ENCODE peak calls at places on chromosomes 1 and 21, in eight cellular contexts. U is Peyer's patch, F is stomach, D is suprapubic skin, R is NB4, X is IMR-90, O is A549, B is HCT116. G is an unnamed sample.

GRCh38 chr21:35004289-35004688 is 44.8 kb downstream of the RUNX1 start:
- DNase-seq in U (no peak), F (no peak), O (no peak), B (no peak), R (no peak), D (no peak), X (no peak), G (no peak)

GRCh38 chr1:221439734-221440436 is 302.0 kb downstream of the DUSP10 start:
- DNase-seq in R (peak), X (peak), O (peak), U (no peak), D (no peak), F (no peak), B (peak), G (no peak)

GRCh38 chr21:34192646-34193285 is 119.4 kb downstream of the MRPS6 start:
- DNase-seq in U (no peak), R (no peak), D (no peak), B (no peak), O (no peak), X (no peak), F (no peak), G (no peak)

GRCh38 chr1:59499273-59499955 is 202.5 kb downstream of the FGGY start:
- DNase-seq in R (no peak), B (no peak), X (no peak), F (no peak), D (no peak), O (no peak), U (no peak), G (no peak)

GRCh38 chr1:106746448-106747085 is 309.9 kb upstream of the PRMT6 start:
- DNase-seq in F (no peak), B (no peak), D (no peak), U (no peak), X (no peak), O (no peak), R (no peak), G (no peak)

GRCh38 chr1:46547481-46548383 is 3.7 kb downstream of the KNCN start:
- DNase-seq in O (peak), D (no peak), X (peak), R (peak), F (no peak), U (no peak), B (peak), G (no peak)

GRCh38 chr1:117930484-117930883 is 945 bp downstream of the WDR3 start:
- DNase-seq in B (no peak), F (no peak), R (no peak), D (no peak), U (no peak), O (no peak), X (peak), G (no peak)

GRCh38 chr1:17010601-17011438 is 908 bp downstream of the ATP13A2 start:
- DNase-seq in B (no peak), U (peak), O (no peak), R (peak), X (peak), D (no peak), F (peak), G (peak)

GRCh38 chr1:70024272-70024671 is 181.1 kb downstream of the LRRC40 start:
- DNase-seq in B (no peak), X (no peak), U (no peak), D (no peak), O (no peak), R (no peak), F (no peak), G (no peak)

GRCh38 chr21:45406801-45407628 is 2.0 kb downstream of the COL18A1 start:
- DNase-seq in O (peak), R (no peak), B (no peak), U (no peak), X (no peak), D (no peak), F (no peak), G (no peak)

DNA sequence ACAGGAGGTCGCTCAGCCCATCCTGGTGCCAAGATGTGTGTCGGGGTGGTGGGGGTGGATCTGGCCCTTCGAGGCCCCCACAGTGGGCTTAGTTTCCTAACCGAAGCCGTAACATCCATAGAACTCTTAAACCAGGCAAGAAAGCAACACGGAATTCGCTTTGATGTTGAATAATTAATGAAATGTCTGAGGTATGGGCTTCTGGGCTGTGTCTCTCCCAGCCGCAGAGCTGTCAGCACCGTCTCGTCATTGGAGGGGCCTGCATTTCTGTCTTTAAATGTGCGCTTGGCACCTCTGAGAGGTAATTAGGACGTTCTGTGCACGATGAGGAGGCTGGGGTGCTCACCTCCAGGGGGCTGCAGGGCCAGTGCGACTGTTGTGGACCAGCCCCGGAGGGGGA is 13.3 kb upstream of the PLCH2 start:
- DNase-seq in B (no peak), U (no peak), F (no peak), X (no peak), D (no peak), R (no peak), O (no peak), G (no peak)
- TF ChIP-seq POLR2A in B (no peak), U (no peak), F (no peak), X (no peak), D (no peak), R (no peak), O (no peak), G (no peak)

DNA sequence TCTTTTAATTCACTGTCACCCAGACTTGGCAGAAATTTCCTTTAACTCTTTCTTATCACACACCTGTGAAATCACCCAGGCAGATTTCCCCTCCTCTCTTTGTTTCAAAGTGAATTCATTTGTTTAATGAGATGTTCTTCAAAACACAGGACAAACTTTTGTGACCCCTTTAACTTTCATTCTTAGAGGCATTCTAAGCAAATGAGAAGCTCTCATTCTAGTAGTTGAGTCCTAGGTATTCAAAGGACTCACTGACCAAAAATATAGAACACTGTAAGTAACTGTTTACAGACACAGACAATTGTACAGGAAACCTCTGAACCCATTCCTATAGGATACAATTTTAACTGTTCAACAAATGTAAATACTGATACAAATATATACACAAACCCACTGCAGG is 16.9 kb downstream of the LRRC8C start:
- DNase-seq in F (no peak), U (no peak), D (no peak), X (no peak), R (no peak), O (no peak), B (no peak), G (no peak)
- H3K4me3 ChIP-seq in F (no peak), U (no peak), D (no peak), X (no peak), R (no peak), O (no peak), B (no peak), G (no peak)

GRCh38 chr1:168806955-168807354 is 77.9 kb upstream of the DPT start:
- DNase-seq in F (no peak), B (no peak), O (no peak), U (no peak), D (no peak), X (no peak), R (no peak), G (no peak)
- TF ChIP-seq POLR2A in F (no peak), B (no peak), O (no peak), U (no peak), D (no peak), X (no peak), R (no peak), G (no peak)

GRCh38 chr1:3609769-3610157 is 1.5 kb downstream of the MEGF6 start:
- DNase-seq in B (no peak), D (no peak), X (no peak), U (no peak), R (no peak), O (no peak), F (no peak), G (no peak)

GRCh38 chr1:3610823-3611169 is 512 bp downstream of the MEGF6 start:
- DNase-seq in B (no peak), O (no peak), D (no peak), F (no peak), R (no peak), U (no peak), X (no peak), G (no peak)

GRCh38 chr1:3609016-3609768 is 2.1 kb downstream of the MEGF6 start:
- DNase-seq in U (no peak), X (no peak), D (no peak), O (no peak), B (no peak), R (peak), F (no peak), G (no peak)

GRCh38 chr1:3611170-3612019 is at the start of gene MEGF6:
- DNase-seq in O (peak), U (peak), X (peak), F (peak), D (peak), B (peak), R (peak), G (peak)

DNA sequence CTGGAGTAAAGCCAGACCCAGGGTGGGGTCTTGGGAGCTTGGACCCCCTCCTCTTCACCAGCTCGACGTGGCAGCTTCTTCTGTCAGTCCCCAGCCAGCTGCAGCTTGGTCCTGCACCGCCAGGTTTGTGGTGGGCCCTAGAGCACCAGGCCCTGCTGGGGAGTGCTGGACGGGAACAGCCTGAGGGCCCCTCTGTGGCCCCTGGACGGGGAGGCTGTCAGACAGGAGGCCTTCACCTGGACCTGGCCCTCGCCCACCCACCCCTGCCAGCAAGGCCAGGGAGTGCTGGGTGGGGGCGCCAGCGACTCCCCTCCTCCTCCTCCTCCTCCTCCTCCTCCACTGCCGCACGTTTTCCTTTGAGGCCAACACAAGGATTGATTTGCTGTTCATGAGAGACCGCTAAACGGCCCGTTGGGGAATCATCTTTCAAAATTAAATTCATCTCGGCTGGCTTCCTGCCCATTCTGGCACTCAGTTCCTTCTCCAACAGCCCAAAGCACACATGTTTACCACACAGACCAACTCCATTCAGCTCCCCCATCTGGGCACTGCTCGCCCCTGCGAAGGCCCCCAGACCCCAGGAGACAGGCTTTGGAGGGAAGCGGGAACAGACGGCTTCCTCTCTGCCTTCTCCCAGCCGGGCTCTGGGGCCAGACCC is 1.0 kb downstream of the MEGF6 start:
- DNase-seq in U (no peak), R (peak), D (no peak), O (no peak), X (no peak), F (no peak), B (no peak), G (no peak)
- H3K4me3 ChIP-seq in U (peak), R (peak), D (peak), O (peak), X (no peak), F (peak), B (peak), G (peak)

GRCh38 chr1:15089244-15089992 is 64.1 kb upstream of the TMEM51 start:
- DNase-seq in F (peak), B (no peak), D (no peak), U (no peak), R (no peak), X (no peak), O (no peak), G (peak)

GRCh38 chr1:15094719-15095491 is 58.6 kb upstream of the TMEM51 start:
- DNase-seq in B (no peak), F (no peak), R (no peak), D (no peak), O (no peak), U (no peak), X (no peak), G (no peak)

GRCh38 chr1:15088146-15089025 is 65.2 kb upstream of the TMEM51 start:
- DNase-seq in U (no peak), X (peak), B (no peak), R (no peak), F (no peak), O (no peak), D (no peak), G (no peak)

GRCh38 chr1:15094056-15094455 is 59.5 kb upstream of the TMEM51 start:
- DNase-seq in R (no peak), B (no peak), U (no peak), X (no peak), F (no peak), D (no peak), O (no peak), G (no peak)

GRCh38 chr1:15090373-15090772 is 63.2 kb upstream of the TMEM51 start:
- DNase-seq in D (no peak), X (no peak), O (no peak), R (no peak), F (peak), U (peak), B (peak), G (peak)
- TF ChIP-seq POLR2A in D (no peak), X (no peak), O (no peak), R (no peak), F (no peak), U (no peak), B (no peak), G (peak)

GRCh38 chr1:150612014-150612345 is 17.4 kb downstream of the ENSA start:
- DNase-seq in F (no peak), D (no peak), R (no peak), O (no peak), U (no peak), X (no peak), B (no peak), G (no peak)
- H3K4me3 ChIP-seq in F (no peak), D (no peak), R (no peak), O (no peak), U (no peak), X (no peak), B (no peak), G (no peak)

GRCh38 chr1:56050911-56051310 is 528.5 kb downstream of the PLPP3 start:
- DNase-seq in X (no peak), R (no peak), F (no peak), B (no peak), D (no peak), O (no peak), U (no peak), G (no peak)
- TF ChIP-seq POLR2A in X (no peak), R (no peak), F (no peak), B (no peak), D (no peak), O (no peak), U (no peak), G (no peak)

DNA sequence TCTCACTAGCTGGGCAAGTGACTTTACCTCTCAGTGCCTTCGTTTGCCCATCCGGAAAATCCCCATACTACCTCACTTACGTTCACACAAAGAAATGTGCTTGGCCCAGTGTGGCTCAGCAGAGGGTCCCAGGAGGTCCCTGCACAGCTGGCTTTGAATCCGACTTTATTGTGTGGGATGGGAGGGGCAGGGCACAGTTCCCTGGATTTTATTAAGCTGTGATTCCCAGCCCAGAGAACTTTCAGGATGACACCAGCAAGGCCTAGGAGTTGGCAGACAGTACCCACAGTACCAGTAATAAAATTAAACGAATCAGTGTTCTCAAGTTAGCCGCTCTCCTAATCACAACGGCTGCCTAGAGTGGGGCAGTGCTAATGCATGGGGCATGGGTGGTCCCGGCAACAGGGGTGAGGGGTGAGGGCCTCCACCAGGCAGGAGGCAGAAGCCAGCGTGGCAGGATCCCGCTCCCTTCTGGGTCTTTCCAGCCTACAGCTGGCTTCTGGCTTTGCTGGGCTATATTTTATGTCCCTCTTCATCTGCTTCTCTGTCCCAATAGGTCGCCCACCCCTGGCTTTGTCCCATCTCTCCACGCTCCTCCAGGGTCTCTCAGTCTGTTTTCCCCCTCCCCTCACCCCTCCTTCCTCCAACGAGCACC is 74.9 kb downstream of the VWA5B1 start:
- DNase-seq in U (no peak), R (no peak), B (no peak), D (no peak), O (no peak), X (no peak), F (no peak), G (no peak)
- H3K4me3 ChIP-seq in U (no peak), R (no peak), B (no peak), D (peak), O (no peak), X (no peak), F (no peak), G (no peak)

GRCh38 chr1:153357853-153358690 is at the start of gene S100A9:
- DNase-seq in X (no peak), F (no peak), U (no peak), D (no peak), B (no peak), O (no peak), R (peak), G (no peak)
- TF ChIP-seq POLR2A in X (no peak), F (no peak), U (no peak), D (no peak), B (no peak), O (no peak), R (no peak), G (no peak)

GRCh38 chr1:34916104-34916503 is 13.3 kb downstream of the DLGAP3 start:
- DNase-seq in U (no peak), X (no peak), D (no peak), B (no peak), R (no peak), F (no peak), O (no peak), G (no peak)

GRCh38 chr1:34915521-34915920 is 13.9 kb downstream of the DLGAP3 start:
- DNase-seq in D (no peak), U (no peak), X (no peak), F (no peak), B (no peak), R (no peak), O (no peak), G (no peak)

GRCh38 chr1:34917017-34917416 is 12.4 kb downstream of the DLGAP3 start:
- DNase-seq in R (no peak), O (no peak), B (no peak), F (no peak), D (no peak), X (no peak), U (no peak), G (no peak)

GRCh38 chr1:34914958-34915357 is 14.5 kb downstream of the DLGAP3 start:
- DNase-seq in U (no peak), D (no peak), R (no peak), F (no peak), B (no peak), O (no peak), X (no peak), G (no peak)

GRCh38 chr1:34918609-34919561 is 10.6 kb downstream of the DLGAP3 start:
- DNase-seq in O (no peak), X (no peak), F (no peak), B (no peak), U (no peak), R (peak), D (no peak), G (no peak)
- H3K4me3 ChIP-seq in O (no peak), X (no peak), F (no peak), B (no peak), U (no peak), R (no peak), D (no peak), G (no peak)

G was measured in thyroid gland.